ENCODE peak calls at places on chromosomes 3 and 15, in nine cellular contexts. M, Y, L, V, K, I, R, O and A are unnamed samples.

GRCh38 chr3:108124337-108125150 is 33.7 kb upstream of the CD47 start:
- DNase-seq in M (no peak), Y (no peak), L (no peak), V (no peak), K (no peak), I (no peak), R (no peak), O (no peak), A (peak; percentile 61)

GRCh38 chr3:3686907-3687648 is 112.2 kb upstream of the LRRN1 start:
- DNase-seq in M (no peak), Y (no peak), L (no peak), V (no peak), K (no peak), I (no peak), R (no peak), O (no peak), A (no peak)

GRCh38 chr3:197354195-197355059 is 56.0 kb upstream of the DLG1 start:
- DNase-seq in M (no peak), Y (peak; percentile 69), L (peak; percentile 57), V (peak; percentile 79), K (peak; percentile 17), I (peak; percentile 34), R (peak; percentile 47), O (no peak), A (no peak)

GRCh38 chr3:125594581-125595011 is 701 bp downstream of the OSBPL11 start:
- DNase-seq in M (no peak), Y (peak; percentile 28), L (no peak), V (no peak), K (peak; percentile 16), I (no peak), R (no peak), O (no peak), A (no peak)

GRCh38 chr15:67296188-67296587 is 41.6 kb downstream of the IQCH start:
- DNase-seq in M (no peak), Y (no peak), L (no peak), V (no peak), K (no peak), I (no peak), R (no peak), O (no peak), A (no peak)

GRCh38 chr15:60326343-60326742 is 71.4 kb downstream of the ANXA2 start:
- DNase-seq in M (no peak), Y (no peak), L (no peak), V (no peak), K (no peak), I (no peak), R (no peak), O (no peak), A (no peak)

GRCh38 chr3:113736548-113737089 is 9.4 kb downstream of the NAA50 start:
- DNase-seq in M (no peak), Y (no peak), L (peak; percentile 80), V (no peak), K (peak; percentile 5), I (no peak), R (peak; percentile 77), O (no peak), A (no peak)

GRCh38 chr3:47108546-47108945 is 55.4 kb downstream of the SETD2 start:
- DNase-seq in M (no peak), Y (no peak), L (peak; percentile 14), V (no peak), K (no peak), I (no peak), R (no peak), O (no peak), A (no peak)

GRCh38 chr15:59437777-59438574 is at the start of gene FAM81A:
- DNase-seq in M (peak; percentile 79), Y (peak; percentile 83), L (peak; percentile 78), V (peak; percentile 91), K (peak; percentile 68), I (peak; percentile 78), R (peak; percentile 64), O (no peak), A (peak; percentile 65)

GRCh38 chr3:193132923-193133463 is 108.0 kb upstream of the PLAAT1 start:
- DNase-seq in M (no peak), Y (no peak), L (no peak), V (no peak), K (no peak), I (no peak), R (peak; percentile 42), O (no peak), A (no peak)

GRCh38 chr3:116087431-116087830 is 357.9 kb downstream of the LSAMP start:
- DNase-seq in M (no peak), Y (no peak), L (no peak), V (no peak), K (no peak), I (no peak), R (no peak), O (no peak), A (no peak)

GRCh38 chr3:123094492-123094891 is 27.7 kb downstream of the PDIA5 start:
- DNase-seq in M (no peak), Y (no peak), L (no peak), V (no peak), K (no peak), I (no peak), R (no peak), O (no peak), A (no peak)

GRCh38 chr3:182364723-182365650 is 428.3 kb upstream of the ATP11B start:
- DNase-seq in M (no peak), Y (peak; percentile 14), L (no peak), V (no peak), K (no peak), I (peak; percentile 78), R (no peak), O (no peak), A (no peak)

GRCh38 chr3:99896482-99896881 is 78.8 kb downstream of the CMSS1 start:
- DNase-seq in M (no peak), Y (no peak), L (no peak), V (no peak), K (no peak), I (no peak), R (no peak), O (no peak), A (no peak)

GRCh38 chr15:51450001-51450400 is 108.5 kb downstream of the GLDN start:
- DNase-seq in M (no peak), Y (no peak), L (peak; percentile 27), V (no peak), K (no peak), I (no peak), R (no peak), O (no peak), A (no peak)

GRCh38 chr3:181729071-181729915 is 17.6 kb downstream of the SOX2 start:
- DNase-seq in M (no peak), Y (no peak), L (no peak), V (no peak), K (no peak), I (no peak), R (no peak), O (no peak), A (no peak)

GRCh38 chr15:58344164-58345070 is 87.4 kb upstream of the LIPC start:
- DNase-seq in M (no peak), Y (no peak), L (no peak), V (no peak), K (no peak), I (no peak), R (no peak), O (no peak), A (no peak)

GRCh38 chr3:159458010-159458409 is 530.6 kb upstream of the IL12A start:
- DNase-seq in M (no peak), Y (no peak), L (peak; percentile 83), V (no peak), K (no peak), I (no peak), R (peak; percentile 88), O (no peak), A (no peak)

GRCh38 chr15:31495281-31495680 is 168.6 kb downstream of the KLF13 start:
- DNase-seq in M (no peak), Y (no peak), L (no peak), V (no peak), K (no peak), I (no peak), R (no peak), O (no peak), A (no peak)

GRCh38 chr3:127612966-127613365 is 14.8 kb downstream of the MCM2 start:
- DNase-seq in M (no peak), Y (no peak), L (no peak), V (no peak), K (no peak), I (no peak), R (no peak), O (no peak), A (no peak)

DNA sequence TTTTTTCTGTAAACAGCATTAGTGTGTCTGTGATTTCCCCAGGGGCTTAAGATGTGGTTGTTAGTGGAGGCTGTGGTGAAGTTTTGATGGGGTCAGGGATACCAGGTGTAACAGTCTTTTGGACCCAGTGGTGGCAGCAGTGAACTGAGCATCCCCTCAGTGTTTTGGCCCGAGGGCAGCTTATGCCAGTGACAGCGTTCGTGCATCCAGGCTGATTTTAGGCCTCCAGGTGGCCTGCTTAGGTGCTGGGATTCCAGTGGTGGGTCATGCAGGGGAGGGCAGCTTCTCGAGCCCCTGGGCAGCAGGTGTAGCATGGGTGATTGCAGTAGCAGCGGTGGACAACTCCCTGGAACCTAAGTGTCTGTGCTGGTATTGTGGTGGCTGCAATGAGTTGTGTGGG is 29.2 kb downstream of the STT3B start:
- DNase-seq in M (no peak), Y (no peak), L (no peak), V (no peak), K (no peak), I (no peak), R (no peak), O (no peak), A (no peak)
- TF ChIP-seq CTCF in M (no peak), Y (no peak), L (no peak), V (no peak), K (no peak), I (no peak), R (no peak), O (no peak), A (no peak)

GRCh38 chr3:42936157-42936981 is 30.4 kb downstream of the ZNF662 start:
- DNase-seq in M (no peak), Y (peak; percentile 57), L (peak; percentile 26), V (peak; percentile 77), K (no peak), I (peak; percentile 27), R (peak; percentile 36), O (no peak), A (no peak)
- TF ChIP-seq CTCF in M (no peak), Y (no peak), L (no peak), V (no peak), K (no peak), I (no peak), R (no peak), O (no peak), A (no peak)

GRCh38 chr3:183618542-183618941 is 16.9 kb upstream of the KLHL24 start:
- DNase-seq in M (no peak), Y (no peak), L (no peak), V (no peak), K (no peak), I (no peak), R (no peak), O (no peak), A (no peak)

GRCh38 chr3:183619020-183619419 is 16.4 kb upstream of the KLHL24 start:
- DNase-seq in M (no peak), Y (no peak), L (no peak), V (no peak), K (no peak), I (no peak), R (no peak), O (no peak), A (no peak)

GRCh38 chr3:183619624-183620274 is 15.7 kb upstream of the KLHL24 start:
- DNase-seq in M (no peak), Y (no peak), L (no peak), V (no peak), K (no peak), I (no peak), R (no peak), O (no peak), A (no peak)
- TF ChIP-seq CTCF in M (no peak), Y (peak; percentile 8), L (no peak), V (no peak), K (no peak), I (no peak), R (no peak), O (no peak), A (no peak)

GRCh38 chr3:65466300-65466988 is 572.3 kb downstream of the MAGI1 start:
- DNase-seq in M (no peak), Y (no peak), L (no peak), V (no peak), K (no peak), I (no peak), R (no peak), O (no peak), A (no peak)
- TF ChIP-seq CTCF in M (no peak), Y (no peak), L (no peak), V (no peak), K (no peak), I (no peak), R (no peak), O (no peak), A (no peak)